ENCODE peak calls at places on chromosomes 1 and 21, in five cellular contexts. B is heart right ventricle, N is colonic mucosa, M is left ventricle myocardium inferior, G is mucosa of descending colon. O is an unnamed sample.

GRCh38 chr1:60265560-60266535 is 192.3 kb upstream of the C1orf87 start:
- DNase-seq in G (no peak), N (no peak), B (no peak), M (no peak), O (no peak)

GRCh38 chr1:161921990-161922389 is 101.7 kb downstream of the OLFML2B start:
- DNase-seq in N (no peak), B (no peak), G (no peak), M (no peak), O (no peak)

GRCh38 chr1:210259496-210259895 is 26.9 kb downstream of the SERTAD4 start:
- DNase-seq in B (no peak), N (no peak), M (no peak), G (no peak), O (no peak)

GRCh38 chr1:46539968-46540367 is 11.5 kb downstream of the KNCN start:
- DNase-seq in B (no peak), G (no peak), N (no peak), M (no peak), O (no peak)

GRCh38 chr1:183544598-183545297 is 45.5 kb downstream of the NCF2 start:
- DNase-seq in N (no peak), G (no peak), B (no peak), M (no peak), O (no peak)

GRCh38 chr21:18661842-18662241 is 258.3 kb upstream of the TMPRSS15 start:
- DNase-seq in M (no peak), B (no peak), N (no peak), G (no peak), O (no peak)

GRCh38 chr1:68917456-68917855 is 420.6 kb upstream of the DEPDC1 start:
- DNase-seq in N (no peak), B (no peak), G (no peak), M (no peak), O (no peak)

GRCh38 chr1:43414634-43415223 is 25.0 kb downstream of the SZT2 start:
- DNase-seq in M (peak; percentile 38), B (no peak), G (no peak), N (peak; percentile 71), O (no peak)

GRCh38 chr1:39755965-39756659 is 15.0 kb downstream of the OXCT2 start:
- DNase-seq in M (no peak), G (no peak), N (no peak), B (no peak), O (no peak)
- H3K36me3 ChIP-seq in M (peaks cover 85% of the 10 kb centered on the region), G (peaks cover 15% of the 10 kb centered on the region), N (peaks cover 5% of the 10 kb centered on the region), B (peaks cover 28% of the 10 kb centered on the region), O (peaks cover 32% of the 10 kb centered on the region)

DNA sequence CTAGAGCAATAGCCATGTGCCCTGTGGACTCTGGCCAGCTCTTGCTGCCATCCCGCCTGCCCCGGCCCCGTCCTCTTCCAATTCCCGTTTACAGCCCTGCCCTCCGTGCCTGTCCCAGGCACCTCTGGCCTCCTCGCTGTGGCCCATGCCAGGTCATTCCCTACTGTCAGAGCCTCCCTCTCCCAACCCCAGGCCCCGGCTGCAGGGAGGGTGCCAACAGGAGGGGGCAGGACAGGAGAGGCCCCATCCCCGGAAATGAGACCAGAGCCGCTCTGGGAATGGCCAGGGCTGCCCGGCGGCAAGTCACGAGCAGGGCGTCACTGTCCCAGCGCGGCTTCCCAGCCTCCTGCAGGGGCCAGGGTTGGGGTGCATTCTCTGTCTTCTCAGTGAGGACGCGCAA is 23.5 kb upstream of the TSPEAR start:
- DNase-seq in M (no peak), G (no peak), B (no peak), N (no peak), O (no peak)
- TF ChIP-seq CTCF in M (no peak), G (no peak), B (no peak), N (no peak), O (no peak)

GRCh38 chr1:16143005-16143565 is 12.8 kb downstream of the EPHA2 start:
- DNase-seq in M (no peak), N (no peak), G (no peak), B (no peak), O (no peak)
- H3K36me3 ChIP-seq in M (peaks cover 21% of the 10 kb centered on the region), N (peaks cover 3% of the 10 kb centered on the region), G (no peaks in the 10 kb centered on the region), B (peaks cover 3% of the 10 kb centered on the region), O (no peaks in the 10 kb centered on the region)

GRCh38 chr1:14571810-14572767 is 26.4 kb upstream of the KAZN start:
- DNase-seq in G (no peak), M (no peak), B (no peak), N (no peak), O (peak; percentile 12)
- TF ChIP-seq CTCF in G (no peak), M (no peak), B (no peak), N (no peak), O (peak; percentile 62)

GRCh38 chr21:25896657-25897056 is 161.9 kb downstream of the GABPA start:
- DNase-seq in N (no peak), M (no peak), G (no peak), B (no peak), O (no peak)

GRCh38 chr21:25901580-25901979 is 166.8 kb downstream of the GABPA start:
- DNase-seq in G (no peak), M (no peak), N (no peak), B (no peak), O (no peak)

GRCh38 chr21:25897383-25897782 is 162.6 kb downstream of the GABPA start:
- DNase-seq in G (no peak), B (no peak), M (no peak), N (no peak), O (no peak)

GRCh38 chr21:25895565-25896205 is 160.9 kb downstream of the GABPA start:
- DNase-seq in N (no peak), B (no peak), M (no peak), G (no peak), O (no peak)

DNA sequence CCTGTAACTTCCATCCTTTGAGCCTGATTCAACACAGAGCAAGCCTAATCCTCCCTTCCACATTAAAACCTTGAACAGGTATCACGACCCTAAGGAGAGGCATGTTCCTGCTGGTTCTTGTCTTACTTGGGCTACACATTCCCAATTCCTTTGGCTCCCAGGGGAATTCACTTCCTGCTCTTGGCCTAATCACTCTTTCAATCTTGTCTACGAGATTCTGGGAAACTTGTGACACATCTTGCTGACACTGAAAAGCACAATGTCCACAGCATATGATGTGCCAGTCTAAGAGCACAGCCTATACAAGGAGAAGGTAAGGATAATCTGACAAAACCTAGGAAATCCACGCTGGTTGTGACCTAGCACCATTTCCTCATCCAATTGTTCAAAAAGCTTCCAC is 163.9 kb downstream of the GABPA start:
- DNase-seq in N (no peak), B (no peak), G (no peak), M (no peak), O (no peak)
- H3K36me3 ChIP-seq in N (peaks cover 4% of the 10 kb centered on the region), B (peaks cover 12% of the 10 kb centered on the region), G (no peaks in the 10 kb centered on the region), M (peaks cover 33% of the 10 kb centered on the region), O (no peaks in the 10 kb centered on the region)

GRCh38 chr1:75058424-75058823 is 75.8 kb upstream of the LHX8 start:
- DNase-seq in B (no peak), M (no peak), N (no peak), G (no peak), O (no peak)

GRCh38 chr1:75053207-75053606 is 81.0 kb upstream of the LHX8 start:
- DNase-seq in M (no peak), B (no peak), G (no peak), N (no peak), O (no peak)
- TF ChIP-seq CTCF in M (no peak), B (no peak), G (no peak), N (no peak), O (peak; percentile 26)